ENCODE peak calls at places on chromosomes 5 and 9, in six cellular contexts. P is mesendoderm, O is neuronal stem cell, E is IMR-90, R is H1, W is trophoblast cell. X is an unnamed sample.

GRCh38 chr5:94690778-94691177 is 72.3 kb downstream of the SLF1 start:
- DNase-seq in E (peak), R (no peak), O (no peak), W (no peak), P (no peak), X (peak)

GRCh38 chr9:23551171-23551795 is 274.8 kb downstream of the ELAVL2 start:
- DNase-seq in O (peak), P (no peak), E (no peak), R (no peak), W (no peak), X (no peak)

GRCh38 chr9:134187821-134188420 is 23.6 kb upstream of the RNU6ATAC start:
- DNase-seq in O (no peak), P (no peak), W (no peak), R (no peak), E (no peak), X (no peak)

GRCh38 chr5:125210241-125210947 is 464.0 kb upstream of the ZNF608 start:
- DNase-seq in E (peak), O (no peak), W (no peak), P (no peak), R (no peak), X (peak)

GRCh38 chr9:9942764-9943424 is 669.9 kb downstream of the PTPRD start:
- DNase-seq in O (peak), P (peak), E (peak), R (peak), W (peak), X (peak)

GRCh38 chr5:142915840-142916424 is 145.8 kb downstream of the ARHGAP26 start:
- DNase-seq in W (peak), E (peak), O (peak), P (peak), R (peak), X (peak)

GRCh38 chr9:95171001-95171400 is 146.5 kb downstream of the FANCC start:
- DNase-seq in P (peak), E (peak), O (no peak), W (no peak), R (no peak), X (peak)

GRCh38 chr5:128304121-128304520 is 220.6 kb downstream of the SLC12A2 start:
- DNase-seq in W (no peak), E (peak), P (no peak), R (no peak), O (no peak), X (peak)

GRCh38 chr5:43121565-43122484 is 1.1 kb downstream of the ZNF131 start:
- DNase-seq in R (no peak), E (peak), P (peak), W (peak), O (peak), X (peak)

GRCh38 chr5:128536229-128536860 is 1.7 kb downstream of the FBN2 start:
- DNase-seq in P (peak), W (peak), R (no peak), O (peak), E (peak), X (peak)

GRCh38 chr9:70093944-70094343 is 50.3 kb downstream of the MAMDC2 start:
- DNase-seq in W (no peak), O (no peak), R (no peak), P (no peak), E (no peak), X (peak)

GRCh38 chr5:139856694-139857093 is 61.1 kb downstream of the PSD2 start:
- DNase-seq in W (no peak), P (no peak), E (no peak), O (no peak), R (no peak), X (no peak)
- H3K4ac ChIP-seq in W (no peak), P (no peak), E (no peak), O (no peak), R (no peak), X (no peak)

GRCh38 chr5:18798058-18798457 is 1163.8 kb downstream of the TAF11L14 start:
- DNase-seq in P (peak), R (peak), O (no peak), W (no peak), E (no peak), X (no peak)
- H3K4me3 ChIP-seq in P (no peak), R (peak), O (no peak), W (no peak), E (no peak), X (no peak)

DNA sequence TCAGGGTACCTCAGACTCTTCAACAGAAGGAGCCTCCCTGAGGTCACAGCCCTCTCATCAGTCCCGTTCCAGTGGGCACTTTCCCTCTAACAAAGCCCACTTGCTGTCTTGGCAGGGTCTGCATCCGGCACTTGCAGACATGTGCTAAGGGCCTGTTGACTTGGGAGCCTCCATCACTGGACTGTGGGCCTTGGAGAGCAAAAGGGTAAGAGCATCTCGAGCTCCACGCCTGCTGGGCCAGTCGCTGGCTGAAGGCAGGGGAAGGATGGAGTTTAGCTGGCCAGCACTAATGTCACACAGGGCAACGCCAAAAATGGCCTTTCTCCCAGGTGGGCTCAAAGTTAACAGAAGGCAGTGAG is 2.2 kb upstream of the NSD1 start:
- DNase-seq in R (no peak), P (no peak), W (no peak), O (no peak), E (no peak), X (no peak)
- H3K4me2 ChIP-seq in R (peak), P (peak), W (no peak), O (no peak), E (no peak), X (no peak)

GRCh38 chr5:69049796-69050195 is 44.0 kb upstream of the SLC30A5 start:
- DNase-seq in R (no peak), O (no peak), E (no peak), P (no peak), W (no peak), X (no peak)
- H3K4ac ChIP-seq in R (no peak), O (no peak), E (no peak), P (no peak), W (no peak), X (no peak)

GRCh38 chr5:59035681-59036080 is 452.8 kb downstream of the RAB3C start:
- DNase-seq in O (no peak), R (no peak), E (no peak), W (no peak), P (no peak), X (peak)

GRCh38 chr5:59038169-59039002 is 455.5 kb downstream of the RAB3C start:
- DNase-seq in E (peak), W (no peak), O (no peak), R (no peak), P (peak), X (peak)

GRCh38 chr5:59036274-59036961 is 453.5 kb downstream of the RAB3C start:
- DNase-seq in W (peak), E (peak), R (no peak), O (no peak), P (no peak), X (peak)

GRCh38 chr5:59037453-59038168 is 454.7 kb downstream of the RAB3C start:
- DNase-seq in W (no peak), E (no peak), O (no peak), P (no peak), R (no peak), X (no peak)

GRCh38 chr5:59037041-59037440 is 454.2 kb downstream of the RAB3C start:
- DNase-seq in P (no peak), W (no peak), E (no peak), O (no peak), R (no peak), X (no peak)
- H3K4me3 ChIP-seq in P (no peak), W (no peak), E (peak), O (no peak), R (no peak), X (peak)

DNA sequence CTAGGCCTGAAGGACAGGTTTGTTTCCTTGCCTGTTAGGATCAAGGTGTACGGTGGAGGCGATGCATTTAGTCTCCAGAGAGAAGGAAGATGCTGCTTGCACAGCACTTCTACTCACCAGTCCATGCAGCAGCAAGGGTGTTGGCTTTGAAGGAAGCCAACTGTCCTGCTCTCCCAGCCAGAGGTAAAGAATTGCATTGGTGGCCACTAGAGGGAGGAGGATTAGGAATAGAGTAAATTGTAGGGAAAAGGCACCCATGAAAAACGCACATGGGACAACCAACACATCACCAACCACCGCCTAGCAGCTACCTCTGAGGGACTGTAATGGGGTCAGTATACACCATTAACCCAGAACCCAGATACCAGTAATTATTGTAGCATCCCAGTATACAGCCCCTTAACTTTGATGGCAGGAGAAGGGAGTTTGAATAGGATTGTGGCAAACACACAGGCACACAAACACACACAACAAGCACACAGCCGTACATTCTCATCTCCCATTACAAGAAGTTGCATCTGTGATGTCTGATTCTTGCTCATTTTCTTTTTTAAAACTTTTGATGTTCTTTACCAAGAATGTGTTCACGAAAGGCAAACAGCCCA is 267.7 kb downstream of the ADAMTS6 start:
- DNase-seq in O (no peak), P (peak), W (peak), E (peak), R (peak), X (peak)
- H3K4me2 ChIP-seq in O (no peak), P (no peak), W (no peak), E (no peak), R (no peak), X (no peak)

DNA sequence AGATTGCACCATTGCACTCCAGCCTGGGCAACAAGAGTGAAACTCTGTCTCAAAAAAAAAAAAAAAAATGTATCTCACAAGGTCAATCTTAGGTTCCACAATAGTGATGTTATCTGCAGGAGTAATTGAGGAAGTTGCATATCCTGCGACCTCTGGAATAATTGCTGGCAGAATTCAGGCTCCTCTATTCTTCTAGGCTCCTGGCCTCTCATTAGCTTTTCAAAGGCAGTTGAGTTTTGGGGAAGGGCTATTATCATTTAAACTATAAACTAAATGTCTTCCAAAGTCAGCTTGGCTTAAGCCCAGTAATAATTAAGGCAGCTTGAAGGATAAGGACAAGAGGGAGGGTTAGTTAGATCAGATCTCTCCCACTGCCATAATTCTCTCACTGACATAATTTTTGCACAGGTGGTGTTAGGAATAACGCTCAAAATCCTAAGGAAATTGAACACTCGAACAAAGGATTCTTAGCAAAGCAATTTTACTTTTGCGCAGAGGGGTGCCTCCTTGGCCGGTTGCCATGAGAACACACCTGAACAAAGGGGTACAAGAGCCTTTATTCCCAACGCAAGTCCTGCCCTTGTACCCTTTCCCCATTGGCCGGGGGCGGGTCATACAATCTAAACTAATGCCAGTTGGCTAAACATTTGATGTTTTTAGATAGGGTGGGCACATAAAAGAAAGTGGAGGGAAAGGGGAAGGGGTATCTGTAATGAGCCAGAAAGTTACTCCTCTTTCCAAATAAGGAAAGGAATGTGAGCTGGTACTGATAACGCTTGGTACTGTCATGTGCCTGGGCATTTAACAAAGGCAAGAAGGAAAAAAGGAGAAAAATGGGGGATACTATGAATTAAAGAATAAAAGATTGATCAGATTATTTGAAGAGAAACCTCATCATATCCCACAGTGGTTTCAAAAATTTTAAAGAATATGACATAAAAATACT is 106.4 kb upstream of the CCNG1 start:
- DNase-seq in R (peak), P (peak), O (peak), E (no peak), W (no peak), X (no peak)
- H3K4ac ChIP-seq in R (no peak), P (no peak), O (no peak), E (no peak), W (no peak), X (no peak)

GRCh38 chr9:113682297-113682771 is 193.8 kb upstream of the ZNF618 start:
- DNase-seq in W (peak), E (peak), O (peak), R (peak), P (peak), X (peak)

GRCh38 chr9:113692264-113692663 is 183.8 kb upstream of the ZNF618 start:
- DNase-seq in E (no peak), O (no peak), P (peak), R (no peak), W (no peak), X (no peak)

GRCh38 chr9:113690055-113690740 is 185.9 kb upstream of the ZNF618 start:
- DNase-seq in W (no peak), E (no peak), O (no peak), R (no peak), P (no peak), X (no peak)

GRCh38 chr9:113687680-113688371 is 188.3 kb upstream of the ZNF618 start:
- DNase-seq in W (no peak), O (no peak), E (no peak), P (peak), R (no peak), X (peak)

DNA sequence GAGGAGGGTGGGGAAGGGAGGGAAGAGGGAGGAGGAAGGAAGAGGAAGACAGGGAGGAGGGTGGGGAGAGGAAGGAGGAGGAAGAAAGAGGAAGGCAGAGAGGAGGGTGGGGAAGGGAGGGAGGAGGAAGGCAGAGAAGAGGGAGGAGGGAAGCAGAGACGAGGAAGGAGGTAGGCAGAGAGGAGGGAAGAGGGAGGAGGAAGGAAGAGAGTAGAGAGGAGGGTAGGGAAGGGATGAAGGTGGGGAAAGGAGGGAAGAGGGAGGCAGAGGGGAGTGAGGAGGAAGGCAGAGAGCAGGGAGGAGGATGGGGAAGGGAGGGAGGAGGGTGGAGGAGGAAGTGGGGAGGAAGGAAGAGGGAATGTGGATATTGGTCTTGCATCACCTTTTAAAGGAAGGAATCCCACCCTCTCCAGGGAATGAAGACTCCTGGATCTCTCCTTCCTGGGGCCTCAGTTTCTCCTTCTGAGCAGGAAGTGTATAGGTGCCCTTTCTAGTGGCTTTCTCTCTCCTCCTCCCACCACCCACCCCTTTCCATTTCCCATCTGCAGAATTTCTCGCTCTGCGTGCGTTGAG is 188.9 kb upstream of the ZNF618 start:
- DNase-seq in W (no peak), P (no peak), E (no peak), R (no peak), O (no peak), X (no peak)
- H3K4me3 ChIP-seq in W (no peak), P (peak), E (no peak), R (peak), O (no peak), X (no peak)

GRCh38 chr9:97518909-97519307 is 17.4 kb downstream of the TMOD1 start:
- DNase-seq in E (peak), R (no peak), W (no peak), P (no peak), O (no peak), X (peak)

GRCh38 chr9:97519441-97519970 is 18.0 kb downstream of the TMOD1 start:
- DNase-seq in O (no peak), E (no peak), W (no peak), R (no peak), P (no peak), X (no peak)

GRCh38 chr9:97517331-97518089 is 16.0 kb downstream of the TMOD1 start:
- DNase-seq in P (no peak), O (no peak), R (no peak), E (no peak), W (no peak), X (no peak)

GRCh38 chr9:97516111-97516510 is 14.6 kb downstream of the TMOD1 start:
- DNase-seq in R (no peak), P (no peak), O (no peak), E (no peak), W (no peak), X (no peak)

GRCh38 chr9:97518166-97518908 is 16.9 kb downstream of the TMOD1 start:
- DNase-seq in W (no peak), O (no peak), R (no peak), E (no peak), P (no peak), X (no peak)
- H3K4me2 ChIP-seq in W (no peak), O (no peak), R (no peak), E (peak), P (no peak), X (no peak)

X was measured in mesenchymal stem cell.